ENCODE peak calls at places on chromosomes 7 and 10, in nine cellular contexts. P, C, Z, O, K, X, Y, M and W are unnamed samples.

GRCh38 chr7:2626498-2627117 is 5.2 kb upstream of the TTYH3 start:
- DNase-seq in P (no peak), C (no peak), Z (no peak), O (no peak), K (no peak), X (no peak), Y (no peak), M (peak), W (no peak)

GRCh38 chr7:158997471-158997870 is 141.1 kb downstream of the DYNC2I1 start:
- DNase-seq in P (no peak), C (no peak), Z (no peak), O (no peak), K (no peak), X (no peak), Y (no peak), M (no peak), W (no peak)

GRCh38 chr10:108358912-108359311 is 1194.4 kb upstream of the SORCS1 start:
- DNase-seq in P (no peak), C (no peak), Z (no peak), O (no peak), K (no peak), X (no peak), Y (no peak), M (peak), W (no peak)

GRCh38 chr7:33186187-33186586 is 56.8 kb downstream of the BBS9 start:
- DNase-seq in P (no peak), C (no peak), Z (no peak), O (peak), K (no peak), X (no peak), Y (no peak), M (peak), W (no peak)

GRCh38 chr10:78589687-78590086 is 479.1 kb upstream of the ZMIZ1 start:
- DNase-seq in P (no peak), C (no peak), Z (no peak), O (no peak), K (no peak), X (no peak), Y (no peak), M (no peak), W (no peak)

GRCh38 chr10:49508249-49508648 is 30.7 kb downstream of the ERCC6 start:
- DNase-seq in P (no peak), C (no peak), Z (no peak), O (no peak), K (no peak), X (no peak), Y (no peak), M (no peak), W (peak)

GRCh38 chr7:18458830-18459229 is 36.7 kb upstream of the HDAC9 start:
- DNase-seq in P (no peak), C (no peak), Z (no peak), O (no peak), K (no peak), X (no peak), Y (no peak), M (no peak), W (no peak)

GRCh38 chr7:43119371-43120069 is 7.1 kb downstream of the HECW1 start:
- DNase-seq in P (no peak), C (no peak), Z (no peak), O (no peak), K (no peak), X (no peak), Y (no peak), M (peak), W (no peak)

GRCh38 chr7:134831862-134832261 is 52.4 kb downstream of the CALD1 start:
- DNase-seq in P (no peak), C (no peak), Z (no peak), O (no peak), K (no peak), X (no peak), Y (no peak), M (no peak), W (no peak)

GRCh38 chr10:69240455-69240854 is 20.3 kb downstream of the HKDC1 start:
- DNase-seq in P (no peak), C (no peak), Z (peak), O (no peak), K (no peak), X (no peak), Y (no peak), M (no peak), W (no peak)

GRCh38 chr7:28106316-28106957 is 74.2 kb downstream of the JAZF1 start:
- DNase-seq in P (no peak), C (no peak), Z (no peak), O (peak), K (no peak), X (no peak), Y (no peak), M (no peak), W (no peak)

GRCh38 chr7:101702362-101702850 is 73.3 kb upstream of the MYL10 start:
- DNase-seq in P (no peak), C (no peak), Z (no peak), O (no peak), K (no peak), X (no peak), Y (no peak), M (no peak), W (no peak)
- TF ChIP-seq CTCF in P (no peak), C (no peak), Z (no peak), O (no peak), K (no peak), X (no peak), Y (no peak), M (no peak), W (no peak)

DNA sequence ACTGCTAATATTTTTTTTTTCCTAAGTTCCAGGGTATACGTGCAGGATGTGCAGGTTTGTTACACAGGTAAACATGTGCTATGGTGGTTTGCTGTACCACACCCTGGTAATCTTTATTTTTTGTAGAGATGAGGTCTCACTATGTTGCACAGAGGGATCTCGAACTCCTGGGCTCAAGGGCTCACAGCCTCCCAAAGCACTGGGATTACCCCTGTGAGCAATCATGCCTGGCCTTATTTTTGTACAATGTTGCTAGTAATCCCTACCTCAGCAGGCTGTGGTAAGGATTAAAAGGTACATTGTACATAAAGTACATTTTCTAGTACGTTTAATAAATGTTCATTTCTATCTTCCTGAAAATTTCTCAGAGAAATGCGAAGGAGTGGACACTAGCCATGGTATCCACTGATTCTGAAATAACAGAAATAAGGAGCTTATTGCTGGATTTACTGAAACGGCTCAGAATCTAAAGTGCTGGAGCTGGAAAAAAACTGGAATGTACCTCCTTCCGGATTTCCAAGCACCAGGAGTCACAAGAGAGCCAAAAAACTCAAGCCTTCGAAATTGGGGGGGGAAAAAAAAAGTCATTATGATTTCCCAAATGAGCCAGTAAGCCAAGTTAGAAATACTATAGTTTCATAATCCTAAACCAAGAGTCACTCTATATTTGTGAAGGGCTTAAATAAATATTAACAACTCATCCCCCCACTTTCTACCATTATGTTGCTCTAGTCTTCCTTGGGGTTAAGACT is 69.6 kb downstream of the NT5C2 start:
- DNase-seq in P (no peak), C (no peak), Z (no peak), O (no peak), K (no peak), X (no peak), Y (no peak), M (no peak), W (no peak)
- TF ChIP-seq CTCF in P (no peak), C (no peak), Z (no peak), O (peak), K (no peak), X (no peak), Y (no peak), M (no peak), W (no peak)

GRCh38 chr7:35467456-35467978 is 213.6 kb upstream of the TBX20 start:
- DNase-seq in P (no peak), C (no peak), Z (no peak), O (no peak), K (no peak), X (no peak), Y (no peak), M (no peak), W (no peak)
- TF ChIP-seq CTCF in P (no peak), C (no peak), Z (no peak), O (no peak), K (no peak), X (no peak), Y (no peak), M (no peak), W (no peak)

GRCh38 chr7:23698822-23699221 is 11.2 kb upstream of the STK31 start:
- DNase-seq in P (no peak), C (no peak), Z (no peak), O (no peak), K (no peak), X (no peak), Y (no peak), M (no peak), W (no peak)

GRCh38 chr7:23696916-23697441 is 13.0 kb upstream of the STK31 start:
- DNase-seq in P (peak), C (no peak), Z (peak), O (peak), K (peak), X (no peak), Y (peak), M (peak), W (peak)

GRCh38 chr7:23700058-23700457 is 10.0 kb upstream of the STK31 start:
- DNase-seq in P (no peak), C (no peak), Z (no peak), O (no peak), K (no peak), X (no peak), Y (no peak), M (no peak), W (no peak)
- TF ChIP-seq CTCF in P (no peak), C (no peak), Z (no peak), O (no peak), K (no peak), X (no peak), Y (no peak), M (no peak), W (no peak)

DNA sequence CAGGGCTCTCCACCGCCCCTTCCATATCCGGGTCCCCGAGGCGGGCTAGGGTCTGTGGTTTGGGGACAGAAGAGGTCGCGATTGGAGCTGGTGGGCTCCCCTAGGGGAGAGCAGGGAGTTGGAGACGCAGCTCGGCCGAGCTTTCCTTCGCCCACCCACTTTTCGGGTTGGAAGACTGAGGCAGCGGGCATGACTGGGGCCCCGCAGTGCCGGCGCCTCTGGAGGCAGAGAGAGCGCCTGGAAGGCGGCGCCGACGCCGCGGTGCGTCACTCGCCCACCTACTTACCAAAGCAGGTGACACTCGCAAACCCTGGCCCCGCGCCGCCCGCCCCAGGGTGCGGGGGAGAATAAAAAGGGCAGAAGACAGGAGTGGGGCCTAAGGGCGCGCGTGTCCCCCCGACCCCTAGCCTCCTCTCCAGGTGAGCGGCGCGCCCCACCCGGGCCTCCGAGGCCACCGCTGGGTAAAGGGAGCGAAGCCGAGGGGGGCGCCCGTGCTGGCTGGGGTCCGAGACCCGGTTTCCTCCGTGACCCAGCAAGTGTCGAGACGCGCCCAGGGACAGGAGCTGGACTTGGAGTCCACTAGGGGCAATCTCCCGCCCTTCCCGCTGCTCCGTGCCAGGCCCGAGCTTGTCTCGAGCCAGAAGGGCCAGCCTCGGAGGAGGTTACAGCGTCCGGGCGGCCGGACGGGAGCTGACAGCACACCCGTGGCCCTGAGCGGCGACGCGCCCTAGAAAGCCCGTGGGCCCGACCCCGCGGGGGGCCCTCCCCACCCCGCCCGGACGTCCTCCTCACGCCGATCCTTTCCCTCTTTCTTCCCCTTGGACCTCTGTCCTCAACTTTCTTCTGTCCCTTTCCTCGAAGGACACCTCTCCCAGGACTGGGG is 34.4 kb upstream of the GRID1 start:
- DNase-seq in P (peak), C (no peak), Z (peak), O (peak), K (peak), X (peak), Y (peak), M (peak), W (peak)
- TF ChIP-seq CTCF in P (no peak), C (peak), Z (no peak), O (peak), K (peak), X (no peak), Y (no peak), M (no peak), W (no peak)

DNA sequence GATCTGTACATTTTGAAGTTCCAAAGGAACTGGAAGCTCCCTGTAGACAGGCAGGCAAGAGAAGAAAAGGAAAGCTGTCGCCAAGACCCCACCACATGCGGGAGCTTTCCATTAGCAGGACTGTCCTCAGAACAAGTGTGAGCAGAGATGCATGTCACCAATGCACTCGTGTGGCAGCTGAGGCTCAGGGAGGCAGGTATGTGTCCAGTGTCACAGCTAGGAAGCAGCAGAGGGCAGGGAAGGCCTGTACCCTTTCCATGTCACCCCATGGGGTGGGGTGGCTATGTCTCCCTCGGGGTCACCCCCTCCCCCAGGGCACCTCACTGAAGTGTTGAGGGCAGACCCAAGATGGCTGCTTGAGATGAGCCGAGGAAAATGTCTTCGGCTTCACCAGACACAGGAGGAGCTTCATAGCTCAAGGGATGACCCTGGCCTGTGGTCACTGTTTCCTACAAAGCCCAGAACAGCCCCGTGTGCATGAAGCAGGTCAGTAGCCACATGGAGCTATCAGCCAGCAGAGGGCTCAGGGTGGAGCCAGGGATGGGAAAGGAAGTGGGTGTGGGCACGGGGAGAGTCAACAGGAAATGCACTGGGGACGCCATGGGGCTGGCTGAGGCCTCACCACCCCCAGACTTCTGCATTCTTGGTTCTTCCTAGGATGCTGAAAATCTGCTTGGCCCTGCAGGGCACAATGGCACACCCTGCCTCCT is 96.6 kb downstream of the FAM53B start:
- DNase-seq in P (no peak), C (no peak), Z (peak), O (no peak), K (peak), X (peak), Y (no peak), M (no peak), W (peak)
- TF ChIP-seq CTCF in P (no peak), C (no peak), Z (peak), O (peak), K (peak), X (no peak), Y (no peak), M (peak), W (peak)

DNA sequence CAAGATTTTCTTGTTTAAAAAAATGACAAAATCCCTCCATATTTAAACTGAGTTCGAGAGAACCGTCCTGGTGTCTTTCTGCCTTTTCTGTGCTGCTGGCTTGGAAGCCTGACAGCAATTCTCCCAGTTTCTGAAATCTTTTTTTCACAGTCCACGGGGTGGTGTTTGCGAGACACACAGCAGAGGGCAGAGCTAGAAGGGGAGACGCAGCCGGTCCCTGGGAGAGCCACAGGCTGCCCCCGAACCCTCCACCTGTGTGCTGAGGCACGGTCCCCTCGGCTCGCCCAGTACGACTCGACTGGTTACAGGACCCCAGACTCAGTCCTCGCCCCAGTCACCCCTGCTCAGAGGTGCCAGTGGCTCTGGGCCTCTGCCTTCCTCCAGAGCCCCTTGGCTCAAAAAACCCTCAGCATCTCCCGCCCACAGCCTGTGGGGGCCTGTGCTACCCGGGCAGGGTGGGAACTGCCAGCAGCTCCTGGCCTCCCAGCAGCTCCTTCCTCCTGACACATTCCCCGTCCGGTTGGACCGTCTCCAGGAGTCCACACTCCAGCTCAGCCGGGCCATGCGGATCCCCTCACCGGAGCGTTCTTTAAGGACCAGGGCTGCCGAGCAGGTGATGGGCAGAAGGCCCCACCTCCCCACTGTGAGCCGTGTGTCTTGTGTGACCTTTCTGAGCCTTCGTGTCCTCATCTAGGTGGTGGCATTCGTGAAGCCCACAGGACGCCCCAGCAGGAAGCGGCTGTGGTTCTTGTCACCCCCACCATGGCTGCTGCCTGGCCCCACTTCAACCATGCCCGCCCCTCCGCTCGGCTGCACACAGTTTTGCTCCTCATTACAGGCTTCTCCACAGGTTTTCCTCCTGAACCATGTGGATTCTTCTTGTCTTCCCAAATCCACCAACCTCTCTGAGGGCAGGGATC is 52.3 kb upstream of the EN2 start:
- DNase-seq in P (no peak), C (no peak), Z (no peak), O (peak), K (no peak), X (no peak), Y (peak), M (no peak), W (peak)
- TF ChIP-seq CTCF in P (no peak), C (no peak), Z (no peak), O (no peak), K (no peak), X (no peak), Y (no peak), M (peak), W (no peak)

GRCh38 chr7:103074519-103075336 is at the start of the genes ARMC10 and FBXL13:
- DNase-seq in P (peak), C (peak), Z (peak), O (peak), K (peak), X (peak), Y (peak), M (peak), W (peak)
- TF ChIP-seq CTCF in P (no peak), C (peak), Z (peak), O (peak), K (peak), X (no peak), Y (peak), M (no peak), W (no peak)

GRCh38 chr10:36351159-36351558 is 709.1 kb upstream of the FZD8 start:
- DNase-seq in P (no peak), C (no peak), Z (no peak), O (no peak), K (no peak), X (no peak), Y (no peak), M (no peak), W (no peak)

GRCh38 chr10:36345770-36346169 is 703.7 kb upstream of the FZD8 start:
- DNase-seq in P (no peak), C (no peak), Z (no peak), O (no peak), K (no peak), X (no peak), Y (no peak), M (no peak), W (no peak)

GRCh38 chr10:36354633-36355032 is 712.5 kb upstream of the FZD8 start:
- DNase-seq in P (no peak), C (no peak), Z (no peak), O (no peak), K (no peak), X (no peak), Y (no peak), M (no peak), W (no peak)

GRCh38 chr10:36344816-36345215 is 702.7 kb upstream of the FZD8 start:
- DNase-seq in P (no peak), C (no peak), Z (no peak), O (no peak), K (no peak), X (no peak), Y (no peak), M (no peak), W (no peak)

GRCh38 chr10:36349445-36350063 is 707.5 kb upstream of the FZD8 start:
- DNase-seq in P (no peak), C (no peak), Z (no peak), O (peak), K (no peak), X (no peak), Y (no peak), M (no peak), W (no peak)
- TF ChIP-seq CTCF in P (no peak), C (no peak), Z (no peak), O (no peak), K (no peak), X (no peak), Y (no peak), M (no peak), W (no peak)

GRCh38 chr10:123245264-123245663 is 91.1 kb downstream of the BUB3 start:
- DNase-seq in P (no peak), C (no peak), Z (no peak), O (no peak), K (no peak), X (no peak), Y (no peak), M (no peak), W (no peak)
- TF ChIP-seq CTCF in P (no peak), C (no peak), Z (no peak), O (no peak), K (no peak), X (no peak), Y (peak), M (no peak), W (no peak)